ENCODE peak calls at places on chromosomes 12 and 14, in nine cellular contexts. Y is WERI-Rb-1; G is CD8-positive, alpha-beta memory T cell; W is CD4-positive, CD25-positive, alpha-beta regulatory T cell; D is fibroblast of lung; O is esophagus squamous epithelium; F is SJSA1; M is iPS DF 6.9; V is lower lobe of right lung. U is an unnamed sample.

GRCh38 chr14:51845811-51846210 is 14.6 kb upstream of the GNG2 start:
- DNase-seq in Y (no peak), G (no peak), W (no peak), D (no peak), O (no peak), F (no peak), M (no peak), V (no peak), U (no peak)

GRCh38 chr14:78143489-78144145 is 26.6 kb upstream of the NRXN3 start:
- DNase-seq in Y (no peak), G (no peak), W (no peak), D (peak; percentile 86), O (no peak), F (peak; percentile 59), M (no peak), V (no peak), U (no peak)

GRCh38 chr14:54603362-54603761 is 36.4 kb downstream of the SAMD4A start:
- DNase-seq in Y (no peak), G (no peak), W (no peak), D (peak; percentile 74), O (no peak), F (no peak), M (no peak), V (no peak), U (no peak)

GRCh38 chr12:28110329-28110728 is 79.9 kb upstream of the CCDC91 start:
- DNase-seq in Y (no peak), G (no peak), W (no peak), D (no peak), O (no peak), F (no peak), M (no peak), V (no peak), U (no peak)

GRCh38 chr12:57166971-57167371 is 19.6 kb upstream of the LRP1-AS start:
- DNase-seq in Y (no peak), G (no peak), W (no peak), D (peak; percentile 87), O (no peak), F (peak; percentile 69), M (no peak), V (no peak), U (no peak)

GRCh38 chr14:94728950-94729349 is 41.0 kb downstream of the GSC start:
- DNase-seq in Y (peak; percentile 16), G (no peak), W (no peak), D (no peak), O (no peak), F (no peak), M (no peak), V (no peak), U (peak; percentile 21)

GRCh38 chr14:92846162-92846897 is 52.2 kb downstream of the GOLGA5 start:
- DNase-seq in Y (no peak), G (no peak), W (no peak), D (peak; percentile 83), O (no peak), F (no peak), M (no peak), V (no peak), U (no peak)

GRCh38 chr12:13304924-13305323 is 108.4 kb downstream of the EMP1 start:
- DNase-seq in Y (no peak), G (no peak), W (no peak), D (no peak), O (no peak), F (no peak), M (no peak), V (no peak), U (no peak)

GRCh38 chr12:7373226-7373625 is 69.4 kb downstream of the ACSM4 start:
- DNase-seq in Y (peak; percentile 50), G (no peak), W (no peak), D (no peak), O (no peak), F (no peak), M (no peak), V (no peak), U (no peak)

GRCh38 chr14:98633380-98633779 is 638.6 kb downstream of the BCL11B start:
- DNase-seq in Y (no peak), G (no peak), W (no peak), D (no peak), O (no peak), F (no peak), M (no peak), V (no peak), U (no peak)

GRCh38 chr14:60643443-60644402 is 5.6 kb downstream of the SIX1 start:
- DNase-seq in Y (no peak), G (no peak), W (no peak), D (no peak), O (no peak), F (no peak), M (no peak), V (no peak), U (peak; percentile 61)

GRCh38 chr14:60641722-60642269 is 7.5 kb downstream of the SIX1 start:
- DNase-seq in Y (no peak), G (no peak), W (no peak), D (no peak), O (no peak), F (no peak), M (no peak), V (no peak), U (no peak)

GRCh38 chr14:60640859-60641721 is 8.2 kb downstream of the SIX1 start:
- DNase-seq in Y (no peak), G (no peak), W (no peak), D (no peak), O (no peak), F (no peak), M (no peak), V (no peak), U (peak; percentile 9)

GRCh38 chr14:60642790-60643397 is 6.4 kb downstream of the SIX1 start:
- DNase-seq in Y (no peak), G (no peak), W (no peak), D (no peak), O (no peak), F (no peak), M (no peak), V (no peak), U (peak; percentile 26)

GRCh38 chr14:60642270-60642789 is 6.9 kb downstream of the SIX1 start:
- DNase-seq in Y (no peak), G (no peak), W (no peak), D (no peak), O (no peak), F (no peak), M (no peak), V (no peak), U (peak; percentile 59)
- H3K27me3 ChIP-seq in Y (no peaks in the 10 kb centered on the region), G (peaks cover 84% of the 10 kb centered on the region), W (peaks cover 63% of the 10 kb centered on the region), D (peaks cover 48% of the 10 kb centered on the region), O (peaks cover 100% of the 10 kb centered on the region), F (no peaks in the 10 kb centered on the region), M (peaks cover 55% of the 10 kb centered on the region), V (peaks cover 100% of the 10 kb centered on the region), U (peaks cover 36% of the 10 kb centered on the region)

DNA sequence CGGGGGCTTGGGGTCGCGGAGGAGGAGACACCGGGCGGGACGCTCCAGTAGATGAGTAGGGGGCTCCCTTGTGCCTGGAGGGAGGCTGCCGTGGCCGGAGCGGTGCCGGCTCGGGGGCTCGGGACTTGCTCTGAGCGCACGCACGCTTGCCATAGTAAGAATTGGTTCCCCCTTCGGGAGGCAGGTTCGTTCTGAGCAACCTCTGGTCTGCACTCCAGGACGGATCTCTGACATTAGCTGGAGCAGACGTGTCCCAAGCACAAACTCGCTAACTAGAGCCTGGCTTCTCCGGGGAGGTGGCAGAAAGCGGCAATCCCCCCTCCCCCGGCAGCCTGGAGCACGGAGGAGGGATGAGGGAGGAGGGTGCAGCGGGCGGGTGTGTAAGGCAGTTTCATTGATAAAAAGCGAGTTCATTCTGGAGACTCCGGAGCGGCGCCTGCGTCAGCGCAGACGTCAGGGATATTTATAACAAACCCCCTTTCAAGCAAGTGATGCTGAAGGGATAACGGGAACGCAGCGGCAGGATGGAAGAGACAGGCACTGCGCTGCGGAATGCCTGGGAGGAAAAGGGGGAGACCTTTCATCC is 618 bp downstream of the FOS start:
- DNase-seq in Y (peak; percentile 31), G (peak; percentile 80), W (peak; percentile 71), D (peak; percentile 86), O (no peak), F (peak; percentile 48), M (no peak), V (peak; percentile 79), U (no peak)
- H3K27me3 ChIP-seq in Y (no peaks in the 10 kb centered on the region), G (peaks cover 29% of the 10 kb centered on the region), W (peaks cover 17% of the 10 kb centered on the region), D (no peaks in the 10 kb centered on the region), O (no peaks in the 10 kb centered on the region), F (no peaks in the 10 kb centered on the region), M (no peaks in the 10 kb centered on the region), V (no peaks in the 10 kb centered on the region), U (peaks cover 2% of the 10 kb centered on the region)

GRCh38 chr12:80692114-80692513 is 15.3 kb upstream of the MYF6 start:
- DNase-seq in Y (peak; percentile 45), G (no peak), W (no peak), D (no peak), O (no peak), F (no peak), M (no peak), V (no peak), U (no peak)
- H3K27me3 ChIP-seq in Y (no peaks in the 10 kb centered on the region), G (no peaks in the 10 kb centered on the region), W (no peaks in the 10 kb centered on the region), D (no peaks in the 10 kb centered on the region), O (no peaks in the 10 kb centered on the region), F (no peaks in the 10 kb centered on the region), M (no peaks in the 10 kb centered on the region), V (no peaks in the 10 kb centered on the region), U (no peaks in the 10 kb centered on the region)

GRCh38 chr12:101920906-101921305 is 43.5 kb downstream of the DRAM1 start:
- DNase-seq in Y (no peak), G (no peak), W (no peak), D (peak; percentile 57), O (no peak), F (no peak), M (no peak), V (no peak), U (no peak)
- H3K27me3 ChIP-seq in Y (no peaks in the 10 kb centered on the region), G (no peaks in the 10 kb centered on the region), W (no peaks in the 10 kb centered on the region), D (no peaks in the 10 kb centered on the region), O (no peaks in the 10 kb centered on the region), F (no peaks in the 10 kb centered on the region), M (no peaks in the 10 kb centered on the region), V (no peaks in the 10 kb centered on the region), U (no peaks in the 10 kb centered on the region)

DNA sequence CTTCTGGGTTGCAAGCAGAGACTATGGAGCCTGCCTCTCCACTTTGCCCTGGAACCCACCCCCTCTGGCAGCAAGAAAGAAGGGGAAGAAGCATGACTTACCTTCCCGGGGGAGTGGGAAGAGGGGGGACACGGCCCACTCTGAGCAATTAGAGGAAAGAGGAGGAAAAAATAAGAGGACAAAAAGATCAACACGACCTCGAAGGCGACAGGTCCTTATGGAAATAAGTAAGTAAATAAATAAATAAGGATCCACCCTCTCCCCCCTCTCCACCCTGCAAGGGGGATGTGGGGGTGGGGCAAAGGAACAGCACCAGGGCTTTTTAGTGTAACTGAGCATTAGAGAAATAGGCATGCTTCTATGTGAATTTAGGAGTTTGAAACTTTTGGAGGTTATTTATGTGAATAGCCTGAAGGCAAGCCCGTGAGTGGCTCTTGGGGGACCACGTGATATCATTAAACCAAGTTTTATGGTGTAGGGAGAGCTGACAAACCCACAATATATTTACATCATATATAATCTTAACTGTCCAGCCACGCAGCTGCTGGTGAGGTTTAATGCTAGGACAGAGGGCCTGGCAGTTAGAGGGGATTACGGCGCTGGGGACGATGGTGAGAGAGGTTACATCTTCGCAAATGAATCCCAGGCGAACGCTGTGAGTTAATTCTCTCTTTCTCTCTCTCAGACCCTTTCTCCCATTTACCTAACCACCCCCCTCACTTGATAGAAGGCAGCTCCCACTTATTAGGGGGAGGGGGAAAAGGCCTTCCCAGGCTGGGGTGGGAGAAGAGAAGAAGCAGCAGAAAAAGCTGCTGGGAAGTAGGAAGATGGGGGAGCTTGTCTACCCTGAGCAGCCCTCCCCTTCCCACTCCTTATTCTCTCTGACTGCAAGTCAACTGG is 4.8 kb downstream of the HOXC5 start:
- DNase-seq in Y (peak; percentile 83), G (no peak), W (no peak), D (no peak), O (no peak), F (no peak), M (no peak), V (no peak), U (no peak)
- H3K27me3 ChIP-seq in Y (no peaks in the 10 kb centered on the region), G (peaks cover 53% of the 10 kb centered on the region), W (peaks cover 29% of the 10 kb centered on the region), D (peaks cover 28% of the 10 kb centered on the region), O (peaks cover 89% of the 10 kb centered on the region), F (no peaks in the 10 kb centered on the region), M (peaks cover 98% of the 10 kb centered on the region), V (peaks cover 92% of the 10 kb centered on the region), U (peaks cover 43% of the 10 kb centered on the region)

GRCh38 chr12:121133838-121134237 is 1.2 kb downstream of the P2RX7 start:
- DNase-seq in Y (no peak), G (no peak), W (no peak), D (no peak), O (no peak), F (no peak), M (no peak), V (no peak), U (no peak)
- H3K27me3 ChIP-seq in Y (peaks cover 28% of the 10 kb centered on the region), G (no peaks in the 10 kb centered on the region), W (no peaks in the 10 kb centered on the region), D (no peaks in the 10 kb centered on the region), O (no peaks in the 10 kb centered on the region), F (no peaks in the 10 kb centered on the region), M (no peaks in the 10 kb centered on the region), V (no peaks in the 10 kb centered on the region), U (no peaks in the 10 kb centered on the region)